ENCODE peak calls at places on chromosomes 13 and 19, in six cellular contexts. S is hepatic stellate cell; X is mesothelial cell of epicardium; H is non-pigmented ciliary epithelial cell; Y is hepatocyte; E is central memory CD4-positive, alpha-beta T cell. G is an unnamed sample.

GRCh38 chr13:109500146-109500773 is 286.1 kb downstream of the IRS2 start:
- DNase-seq in S (peak; percentile 16), X (no peak), H (no peak), Y (no peak), E (no peak), G (peak; percentile 18)

GRCh38 chr13:49234741-49235140 is 13.0 kb upstream of the CDADC1 start:
- DNase-seq in S (no peak), X (no peak), H (no peak), Y (no peak), E (no peak), G (no peak)

GRCh38 chr13:31105020-31105800 is 56.5 kb downstream of the HSPH1 start:
- DNase-seq in S (no peak), X (no peak), H (no peak), Y (no peak), E (no peak), G (no peak)

GRCh38 chr13:32330438-32330837 is 15.1 kb downstream of the BRCA2 start:
- DNase-seq in S (no peak), X (no peak), H (peak; percentile 13), Y (no peak), E (no peak), G (no peak)

GRCh38 chr13:39809466-39809865 is 154.0 kb downstream of the COG6 start:
- DNase-seq in S (no peak), X (no peak), H (no peak), Y (no peak), E (no peak), G (no peak)

GRCh38 chr13:101522607-101523006 is 70.1 kb downstream of the ITGBL1 start:
- DNase-seq in S (no peak), X (no peak), H (no peak), Y (no peak), E (no peak), G (no peak)

GRCh38 chr19:42831221-42832019 is 48.1 kb downstream of the PSG1 start:
- DNase-seq in S (no peak), X (no peak), H (no peak), Y (no peak), E (no peak), G (no peak)

GRCh38 chr19:11556634-11557420 is 2.2 kb downstream of the ELOF1 start:
- DNase-seq in S (no peak), X (no peak), H (no peak), Y (no peak), E (no peak), G (no peak)

GRCh38 chr19:41997121-41997850 is 3.3 kb upstream of the ATP1A3 start:
- DNase-seq in S (peak; percentile 86), X (peak; percentile 58), H (no peak), Y (peak; percentile 82), E (peak; percentile 21), G (peak; percentile 70)

GRCh38 chr13:109163052-109163413 is 533.6 kb downstream of the MYO16 start:
- DNase-seq in S (no peak), X (no peak), H (no peak), Y (no peak), E (no peak), G (no peak)

GRCh38 chr19:48121909-48122371 is 11.3 kb upstream of the PLA2G4C start:
- DNase-seq in S (no peak), X (no peak), H (no peak), Y (no peak), E (no peak), G (no peak)

GRCh38 chr13:32984857-32985626 is 31.2 kb upstream of the KL start:
- DNase-seq in S (no peak), X (no peak), H (no peak), Y (no peak), E (no peak), G (no peak)

GRCh38 chr13:34164585-34164984 is 346.6 kb downstream of the RFC3 start:
- DNase-seq in S (no peak), X (no peak), H (peak; percentile 34), Y (no peak), E (no peak), G (no peak)

GRCh38 chr13:72745260-72745659 is 17.5 kb downstream of the BORA start:
- DNase-seq in S (no peak), X (no peak), H (no peak), Y (no peak), E (no peak), G (no peak)

GRCh38 chr13:27004866-27005265 is 166.7 kb downstream of the USP12 start:
- DNase-seq in S (no peak), X (no peak), H (no peak), Y (no peak), E (no peak), G (no peak)

GRCh38 chr19:52172347-52172746 is 926 bp upstream of the ZNF836 start:
- DNase-seq in S (no peak), X (no peak), H (no peak), Y (no peak), E (no peak), G (no peak)

GRCh38 chr13:43132911-43133310 is 109.5 kb downstream of the DNAJC15 start:
- DNase-seq in S (no peak), X (no peak), H (no peak), Y (no peak), E (no peak), G (no peak)

GRCh38 chr13:96796234-96796633 is 198.0 kb downstream of the OXGR1 start:
- DNase-seq in S (no peak), X (no peak), H (no peak), Y (no peak), E (no peak), G (no peak)

GRCh38 chr13:33487575-33488243 is 202.2 kb upstream of the STARD13 start:
- DNase-seq in S (peak; percentile 45), X (no peak), H (no peak), Y (peak; percentile 10), E (no peak), G (peak; percentile 32)

GRCh38 chr19:10593820-10594637 is 6.9 kb upstream of the AP1M2 start:
- DNase-seq in S (no peak), X (no peak), H (no peak), Y (no peak), E (no peak), G (no peak)

GRCh38 chr13:113511361-113511760 is 20.9 kb upstream of the DCUN1D2 start:
- DNase-seq in S (no peak), X (no peak), H (no peak), Y (no peak), E (no peak), G (no peak)

GRCh38 chr19:52237197-52237596 is 32.2 kb upstream of the ZNF766 start:
- DNase-seq in S (no peak), X (no peak), H (no peak), Y (no peak), E (no peak), G (no peak)

GRCh38 chr19:6220385-6221191 is 59.2 kb downstream of the MLLT1 start:
- DNase-seq in S (no peak), X (no peak), H (no peak), Y (no peak), E (no peak), G (peak; percentile 68)

GRCh38 chr13:29522044-29522685 is 73.3 kb downstream of the SLC7A1 start:
- DNase-seq in S (peak; percentile 94), X (no peak), H (peak; percentile 83), Y (peak; percentile 34), E (no peak), G (no peak)

GRCh38 chr13:41543664-41544300 is 86.4 kb downstream of the RGCC start:
- DNase-seq in S (no peak), X (no peak), H (no peak), Y (peak; percentile 1), E (no peak), G (no peak)

GRCh38 chr19:34475026-34475974 is 6.3 kb upstream of the WTIP start:
- DNase-seq in S (peak; percentile 71), X (no peak), H (no peak), Y (peak; percentile 27), E (no peak), G (no peak)

GRCh38 chr19:19627716-19628498 is at the start of gene LPAR2:
- DNase-seq in S (no peak), X (peak; percentile 67), H (no peak), Y (peak; percentile 87), E (peak; percentile 80), G (peak; percentile 73)

GRCh38 chr19:5137571-5138124 is 168.7 kb downstream of the KDM4B start:
- DNase-seq in S (no peak), X (no peak), H (no peak), Y (no peak), E (no peak), G (no peak)

GRCh38 chr19:37928527-37929286 is 21.7 kb downstream of the SIPA1L3 start:
- DNase-seq in S (no peak), X (no peak), H (no peak), Y (no peak), E (no peak), G (no peak)

GRCh38 chr13:70448820-70449219 is 340.6 kb upstream of the KLHL1 start:
- DNase-seq in S (no peak), X (no peak), H (no peak), Y (no peak), E (no peak), G (no peak)

G was measured in frontal cortex.